ENCODE peak calls at places on chromosomes 16 and 17, in eight cellular contexts. N is cardiac muscle cell, B is HCT116, V is IMR-90, K is spleen, A is stomach, X is left ventricle myocardium inferior, J is bronchial epithelial cell. Y is an unnamed sample.

GRCh38 chr16:89383095-89384003 is 107.0 kb downstream of the ANKRD11 start:
- DNase-seq in A (peak; percentile 71), V (peak; percentile 47), K (no peak), B (no peak), J (peak; percentile 76), N (peak; percentile 81), X (peak; percentile 49), Y (no peak)

GRCh38 chr16:85502357-85502756 is 110.8 kb upstream of the GSE1 start:
- DNase-seq in A (no peak), J (no peak), K (no peak), B (no peak), X (no peak), V (no peak), N (no peak), Y (no peak)

GRCh38 chr16:50102046-50102756 is 36.4 kb downstream of the HEATR3 start:
- DNase-seq in A (no peak), N (no peak), V (peak; percentile 86), J (peak; percentile 73), B (no peak), K (no peak), X (no peak), Y (no peak)

GRCh38 chr16:47045023-47045422 is 71.5 kb upstream of the DNAJA2 start:
- DNase-seq in X (no peak), B (no peak), N (no peak), A (no peak), K (no peak), V (no peak), J (no peak), Y (no peak)

GRCh38 chr16:30949655-30950515 is 1.0 kb downstream of the ORAI3 start:
- DNase-seq in V (peak; percentile 80), N (peak; percentile 66), J (peak; percentile 97), B (peak; percentile 79), X (peak; percentile 87), A (peak; percentile 67), K (peak; percentile 89), Y (peak; percentile 80)

GRCh38 chr17:51046527-51047384 is 73.9 kb downstream of the SPAG9 start:
- DNase-seq in A (no peak), N (peak; percentile 92), V (peak; percentile 87), X (peak; percentile 36), J (peak; percentile 33), K (no peak), B (no peak), Y (peak; percentile 89)

GRCh38 chr17:46726106-46726670 is 92.3 kb downstream of the WNT3 start:
- DNase-seq in A (no peak), X (no peak), N (no peak), V (peak; percentile 22), J (no peak), K (no peak), B (no peak), Y (no peak)

GRCh38 chr16:73743665-73744496 is 552.7 kb upstream of the PSMD7 start:
- DNase-seq in N (no peak), J (no peak), K (no peak), A (no peak), X (no peak), V (no peak), B (no peak), Y (no peak)

GRCh38 chr17:44310612-44311376 is 2.4 kb downstream of the RUNDC3A start:
- DNase-seq in K (peak; percentile 62), N (no peak), B (no peak), V (no peak), J (no peak), X (no peak), A (no peak), Y (no peak)

GRCh38 chr17:65173284-65173793 is 36.2 kb downstream of the RGS9 start:
- DNase-seq in N (peak; percentile 52), X (no peak), J (peak; percentile 54), B (no peak), K (peak; percentile 83), A (peak; percentile 42), V (peak; percentile 55), Y (no peak)

GRCh38 chr16:68644715-68645493 is at the start of gene CDH3:
- DNase-seq in N (peak; percentile 58), J (peak; percentile 83), A (peak; percentile 63), V (no peak), X (no peak), B (peak; percentile 67), K (no peak), Y (peak; percentile 57)

GRCh38 chr17:62017496-62017895 is 47.6 kb downstream of the MED13 start:
- DNase-seq in V (peak; percentile 76), N (no peak), J (peak; percentile 29), A (no peak), X (no peak), K (no peak), B (no peak), Y (no peak)

GRCh38 chr17:3897731-3898130 is 4.9 kb upstream of the CAMKK1 start:
- DNase-seq in K (no peak), J (no peak), X (no peak), V (no peak), N (no peak), B (no peak), A (no peak), Y (no peak)

GRCh38 chr16:85524630-85525463 is 88.3 kb upstream of the GSE1 start:
- DNase-seq in N (no peak), B (no peak), X (no peak), K (peak; percentile 91), A (peak; percentile 53), J (peak; percentile 71), V (peak; percentile 49), Y (no peak)

GRCh38 chr16:31072540-31073072 is 1.4 kb downstream of the ZNF668 start:
- DNase-seq in B (no peak), X (no peak), V (peak; percentile 69), A (no peak), J (peak; percentile 41), K (no peak), N (no peak), Y (no peak)

GRCh38 chr17:15496735-15497134 is 29.3 kb upstream of the CDRT4 start:
- DNase-seq in A (no peak), V (no peak), X (no peak), K (no peak), N (no peak), J (no peak), B (no peak), Y (no peak)

GRCh38 chr17:50105811-50106210 is 10.7 kb downstream of the PDK2 start:
- DNase-seq in J (no peak), V (no peak), B (no peak), K (no peak), X (no peak), N (no peak), A (no peak), Y (no peak)

GRCh38 chr17:11944587-11944986 is 52.7 kb downstream of the ZNF18 start:
- DNase-seq in K (no peak), A (no peak), N (no peak), X (no peak), V (no peak), B (peak; percentile 23), J (peak; percentile 93), Y (no peak)

GRCh38 chr16:1102921-1103648 is 7.0 kb upstream of the C1QTNF8 start:
- DNase-seq in B (no peak), N (peak; percentile 80), K (peak; percentile 89), X (peak; percentile 60), V (no peak), J (peak; percentile 0), A (peak; percentile 69), Y (peak; percentile 52)

DNA sequence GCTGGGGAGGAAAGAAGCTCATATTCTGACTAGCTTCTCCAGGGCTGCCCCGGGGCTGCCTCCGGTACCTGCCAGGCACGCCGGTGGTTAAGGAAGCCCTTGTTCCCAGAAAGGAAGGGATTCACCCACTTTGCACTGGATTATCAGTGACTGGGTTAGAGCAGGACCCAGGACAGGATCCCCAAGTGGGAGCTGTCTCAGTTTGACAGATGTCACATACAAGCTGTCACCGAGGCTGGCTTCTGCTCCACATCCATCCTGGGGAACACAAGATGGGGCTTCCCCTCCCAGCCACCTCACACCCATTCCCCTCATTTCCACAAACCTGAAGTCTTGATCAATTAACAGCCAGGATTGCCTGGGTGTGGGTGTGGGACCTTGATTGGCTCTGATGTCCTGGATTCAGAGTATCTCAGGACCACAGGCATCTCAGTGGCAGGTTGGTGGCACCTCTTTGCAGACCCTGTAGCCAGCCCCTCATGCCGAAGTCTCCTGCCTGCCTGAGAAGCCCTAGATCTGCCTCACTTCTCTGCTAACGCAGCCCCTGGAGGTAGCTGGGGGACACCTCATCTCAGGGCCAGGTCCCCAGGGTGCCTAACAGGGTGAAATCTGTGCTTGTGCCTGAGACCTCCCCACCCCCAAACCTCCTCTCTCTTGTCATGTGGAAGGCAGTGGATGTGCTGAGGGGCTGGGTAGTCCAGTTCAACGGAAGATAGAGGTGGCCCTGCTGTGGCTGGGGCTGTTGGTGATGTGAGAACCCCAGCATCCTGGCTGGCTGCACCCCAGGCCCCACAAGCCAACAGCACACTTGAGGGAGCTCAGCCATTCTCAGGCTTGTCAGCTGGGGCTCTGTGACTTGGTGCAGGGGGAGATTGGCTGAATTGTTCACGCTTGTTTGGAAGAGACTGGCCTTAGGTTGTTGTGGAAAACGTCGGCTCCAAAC is 1.4 kb downstream of the CACNG5 start:
- DNase-seq in B (no peak), A (no peak), N (no peak), X (no peak), J (no peak), V (no peak), K (no peak), Y (no peak)
- H3K27me3 ChIP-seq in B (peaks cover 21% of the 10 kb centered on the region), A (peaks cover 7% of the 10 kb centered on the region), N (peaks cover 42% of the 10 kb centered on the region), X (peaks cover 99% of the 10 kb centered on the region), J (peaks cover 7% of the 10 kb centered on the region), V (peaks cover 59% of the 10 kb centered on the region), K (peaks cover 54% of the 10 kb centered on the region), Y (no peaks in the 10 kb centered on the region)

GRCh38 chr17:57419940-57420522 is 163.7 kb downstream of the MSI2 start:
- DNase-seq in N (no peak), X (no peak), J (no peak), K (no peak), V (no peak), B (no peak), A (no peak), Y (no peak)
- TF ChIP-seq CTCF in N (no peak), X (no peak), J (no peak), K (no peak), V (no peak), B (peak; percentile 40), A (no peak), Y (no peak)

GRCh38 chr17:56593073-56593740 is at the start of gene NOG:
- DNase-seq in J (no peak), K (peak; percentile 78), N (peak; percentile 81), A (no peak), V (peak; percentile 54), B (no peak), X (peak; percentile 31), Y (peak; percentile 16)
- H3K27me3 ChIP-seq in J (peaks cover 16% of the 10 kb centered on the region), K (peaks cover 75% of the 10 kb centered on the region), N (no peaks in the 10 kb centered on the region), A (no peaks in the 10 kb centered on the region), V (peaks cover 28% of the 10 kb centered on the region), B (peaks cover 35% of the 10 kb centered on the region), X (peaks cover 90% of the 10 kb centered on the region), Y (peaks cover 14% of the 10 kb centered on the region)

DNA sequence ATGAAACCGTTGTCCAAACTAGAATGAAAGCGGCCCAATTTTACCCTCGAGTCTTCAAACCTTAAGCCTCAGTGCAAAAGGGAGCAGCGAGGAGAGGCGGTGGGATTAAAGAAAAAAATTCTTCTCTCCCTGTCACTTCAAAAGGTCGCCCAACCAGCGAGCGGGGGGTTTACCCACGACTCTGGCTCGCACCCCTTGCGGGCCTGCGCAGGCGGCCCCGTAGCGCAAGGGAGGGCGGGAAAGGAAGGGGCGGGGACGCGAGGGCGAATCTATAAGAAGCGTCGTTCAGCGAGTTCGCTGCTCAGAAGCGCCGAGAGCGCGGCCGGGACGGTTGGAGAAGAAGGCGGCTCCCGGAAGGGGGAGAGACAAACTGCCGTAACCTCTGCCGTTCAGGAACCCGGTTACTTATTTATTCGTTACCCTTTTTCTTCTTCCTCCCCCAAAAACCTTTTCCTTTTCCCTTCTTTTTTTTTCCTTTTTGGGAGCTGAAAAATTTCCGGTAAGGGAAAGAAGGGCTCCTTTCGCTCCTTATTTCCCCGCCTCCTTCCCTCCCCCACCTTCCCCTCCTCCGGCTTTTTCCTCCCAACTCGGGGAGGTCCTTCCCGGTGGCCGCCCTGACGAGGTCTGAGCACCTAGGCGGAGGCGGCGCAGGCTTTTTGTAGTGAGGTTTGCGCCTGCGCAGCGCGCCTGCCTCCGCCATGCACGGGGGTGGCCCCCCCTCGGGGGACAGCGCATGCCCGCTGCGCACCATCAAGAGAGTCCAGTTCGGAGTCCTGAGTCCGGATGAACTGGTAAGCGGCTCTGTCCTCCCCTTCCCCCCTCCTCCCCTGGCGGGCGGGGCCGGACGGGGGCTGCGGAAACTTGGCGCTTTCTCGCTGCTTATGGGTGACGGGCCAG is at the start of gene POLR2A:
- DNase-seq in V (peak; percentile 98), X (peak; percentile 99), B (peak; percentile 92), K (peak; percentile 100), N (peak; percentile 96), A (peak; percentile 98), J (peak; percentile 93), Y (peak; percentile 99)
- TF ChIP-seq CTCF in V (peak; percentile 27), X (peak; percentile 31), B (no peak), K (no peak), N (no peak), A (no peak), J (no peak), Y (peak; percentile 42)

Y was measured in uterus.